ENCODE peak calls at places on chromosomes 4 and X, in ten cellular contexts. L is fibroblast of lung, G is Caco-2, I is ovary, C is PC-3, X is uterus, J is NT2/D1, A is H9, R is mucosa of descending colon, S is pancreas. O is an unnamed sample.

GRCh38 chr4:151129801-151130200 is 30.4 kb downstream of the RPS3A start:
- DNase-seq in R (no peak), G (no peak), X (no peak), L (no peak), A (no peak), S (no peak), C (no peak), I (no peak), J (no peak), O (no peak)

GRCh38 chr4:95362906-95363578 is 185.7 kb downstream of the UNC5C start:
- DNase-seq in R (no peak), X (peak; percentile 50), I (peak; percentile 39), A (peak; percentile 44), J (peak; percentile 18), S (no peak), C (peak; percentile 12), L (peak; percentile 30), G (no peak), O (no peak)

GRCh38 chr4:40402556-40402955 is 67.4 kb downstream of the CHRNA9 start:
- DNase-seq in C (peak; percentile 40), S (no peak), L (no peak), A (no peak), X (no peak), J (no peak), R (no peak), G (peak; percentile 16), I (no peak), O (no peak)

GRCh38 chr4:101191302-101192098 is 155.8 kb downstream of the PPP3CA start:
- DNase-seq in J (peak; percentile 36), G (no peak), I (peak; percentile 81), C (no peak), L (peak; percentile 95), A (peak; percentile 61), S (peak; percentile 87), R (peak; percentile 33), X (peak; percentile 75), O (no peak)

GRCh38 chr4:56656346-56656643 is 24.8 kb downstream of the HOPX start:
- DNase-seq in C (no peak), S (no peak), J (no peak), A (no peak), G (no peak), L (peak; percentile 39), R (peak; percentile 27), X (no peak), I (peak; percentile 37), O (no peak)

GRCh38 chr4:22471999-22472434 is 43.8 kb downstream of the ADGRA3 start:
- DNase-seq in C (no peak), J (no peak), R (no peak), A (no peak), L (no peak), X (no peak), I (no peak), G (no peak), S (no peak), O (no peak)

GRCh38 chr4:101127176-101127790 is 220.0 kb downstream of the PPP3CA start:
- DNase-seq in G (no peak), R (no peak), C (no peak), L (no peak), J (no peak), X (no peak), A (no peak), I (no peak), S (no peak), O (no peak)

GRCh38 chr4:114178392-114178791 is 198.9 kb upstream of the ARSJ start:
- DNase-seq in S (no peak), J (no peak), A (no peak), G (no peak), R (no peak), C (no peak), X (no peak), L (no peak), I (no peak), O (no peak)

GRCh38 chr4:118344801-118345200 is 8.0 kb downstream of the PRSS12 start:
- DNase-seq in S (no peak), A (no peak), G (no peak), J (no peak), I (no peak), X (no peak), C (no peak), L (no peak), R (no peak), O (no peak)

GRCh38 chr4:105146286-105147219 is at the start of gene TET2:
- DNase-seq in C (peak; percentile 72), J (peak; percentile 27), A (peak; percentile 63), R (peak; percentile 85), S (peak; percentile 77), G (peak; percentile 76), I (peak; percentile 73), X (peak; percentile 64), L (peak; percentile 86), O (peak; percentile 83)

GRCh38 chr4:182619659-182620058 is 297.5 kb downstream of the DCTD start:
- DNase-seq in R (no peak), A (no peak), G (no peak), I (no peak), S (no peak), X (no peak), L (no peak), J (no peak), C (no peak), O (no peak)

GRCh38 chrX:20519077-20519617 is 252.4 kb upstream of the RPS6KA3 start:
- DNase-seq in X (no peak), R (no peak), G (no peak), C (no peak), J (no peak), I (no peak), A (no peak), L (no peak), S (no peak), O (no peak)

GRCh38 chr4:95539056-95539455 is 9.7 kb downstream of the UNC5C start:
- DNase-seq in S (no peak), I (no peak), C (no peak), L (no peak), G (no peak), X (no peak), R (no peak), J (no peak), A (no peak), O (no peak)

GRCh38 chr4:37946503-37947179 is 13.6 kb upstream of the PTTG2 start:
- DNase-seq in G (no peak), I (no peak), A (no peak), R (no peak), C (no peak), X (no peak), J (no peak), L (no peak), S (peak; percentile 45), O (no peak)

GRCh38 chr4:25108556-25108955 is 51.7 kb downstream of the SEPSECS start:
- DNase-seq in I (no peak), L (no peak), A (no peak), J (no peak), R (no peak), S (no peak), X (no peak), G (no peak), C (no peak), O (no peak)

GRCh38 chr4:55491486-55491885 is 55.2 kb downstream of the CLOCK start:
- DNase-seq in R (no peak), A (no peak), X (no peak), G (no peak), J (no peak), L (peak; percentile 63), C (no peak), I (no peak), S (no peak), O (no peak)

GRCh38 chr4:158314756-158315487 is 104.6 kb downstream of the TMEM144 start:
- DNase-seq in G (no peak), C (peak; percentile 88), L (peak; percentile 99), R (no peak), X (no peak), A (no peak), I (no peak), S (no peak), J (no peak), O (no peak)

GRCh38 chr4:71862315-71862714 is 78.4 kb upstream of the GC start:
- DNase-seq in A (no peak), C (no peak), R (no peak), G (no peak), X (no peak), S (no peak), J (no peak), L (no peak), I (no peak), O (no peak)
- H3K9me3 ChIP-seq in A (peaks cover 43% of the 10 kb centered on the region), C (peaks cover 51% of the 10 kb centered on the region), R (peaks cover 37% of the 10 kb centered on the region), G (peaks cover 16% of the 10 kb centered on the region), X (no peaks in the 10 kb centered on the region), S (no peaks in the 10 kb centered on the region), J (peaks cover 67% of the 10 kb centered on the region), L (no peaks in the 10 kb centered on the region), I (no peaks in the 10 kb centered on the region), O (no peaks in the 10 kb centered on the region)

DNA sequence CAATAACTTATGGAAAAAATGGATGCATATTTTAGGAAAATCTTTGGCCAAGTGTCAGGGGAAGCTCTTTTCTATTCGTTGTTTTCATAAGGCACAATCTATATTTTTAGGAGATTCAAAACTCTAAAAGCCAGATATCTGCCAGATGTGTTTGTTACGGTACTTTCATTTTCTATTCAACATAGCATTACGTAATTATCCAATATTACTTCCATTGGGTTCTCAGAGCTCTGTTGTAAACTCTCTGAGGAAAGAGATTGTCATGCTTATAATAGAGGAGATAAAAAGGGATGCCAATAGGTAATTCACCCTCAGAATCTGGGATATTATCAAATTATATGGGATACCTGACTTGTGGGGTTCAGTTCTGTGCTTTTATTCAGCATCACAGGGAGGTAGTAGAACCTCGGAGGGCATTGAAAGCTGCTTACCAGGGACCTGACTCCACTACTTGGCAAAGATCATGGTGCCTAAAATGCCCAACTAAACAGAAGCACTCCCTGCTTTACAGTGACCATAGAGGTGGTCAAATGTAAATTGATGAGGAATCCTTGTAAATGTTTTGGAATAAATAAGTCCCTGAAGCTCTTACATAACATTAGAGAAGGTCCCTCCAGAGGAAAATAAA is 32.9 kb upstream of the GC start:
- DNase-seq in A (no peak), S (no peak), J (no peak), R (no peak), I (no peak), X (no peak), C (no peak), G (no peak), L (no peak), O (no peak)
- H3K9me3 ChIP-seq in A (no peaks in the 10 kb centered on the region), S (no peaks in the 10 kb centered on the region), J (no peaks in the 10 kb centered on the region), R (no peaks in the 10 kb centered on the region), I (no peaks in the 10 kb centered on the region), X (no peaks in the 10 kb centered on the region), C (no peaks in the 10 kb centered on the region), G (no peaks in the 10 kb centered on the region), L (no peaks in the 10 kb centered on the region), O (no peaks in the 10 kb centered on the region)

DNA sequence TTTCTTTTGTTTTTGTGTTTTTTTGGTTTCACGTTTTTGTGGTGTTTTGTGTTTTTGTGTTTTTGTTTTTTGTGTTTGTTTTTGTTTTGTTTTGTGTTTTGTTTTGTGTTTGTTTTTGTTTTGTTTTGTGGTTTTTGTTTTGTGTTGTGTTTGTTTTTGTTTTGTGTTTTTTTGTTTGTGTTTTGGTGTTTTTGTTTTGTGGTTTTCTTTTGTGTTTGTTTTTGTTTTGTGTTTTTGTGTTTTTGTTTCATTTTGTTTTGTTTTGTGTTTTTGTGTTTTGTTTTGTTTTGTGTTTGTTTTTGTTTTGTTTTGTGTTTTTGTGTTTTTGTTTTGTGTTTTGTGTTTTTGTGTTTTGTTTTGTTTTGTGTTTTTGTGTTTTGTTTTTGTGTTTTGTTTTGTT is 20.9 kb downstream of the CSF2RA start:
- DNase-seq in R (no peak), S (no peak), L (no peak), A (no peak), X (no peak), I (no peak), C (no peak), G (no peak), J (no peak), O (no peak)
- H3K9me3 ChIP-seq in R (no peaks in the 10 kb centered on the region), S (no peaks in the 10 kb centered on the region), L (no peaks in the 10 kb centered on the region), A (no peaks in the 10 kb centered on the region), X (no peaks in the 10 kb centered on the region), I (no peaks in the 10 kb centered on the region), C (no peaks in the 10 kb centered on the region), G (no peaks in the 10 kb centered on the region), J (no peaks in the 10 kb centered on the region), O (no peaks in the 10 kb centered on the region)

GRCh38 chr4:49058306-49058705 is 72.2 kb downstream of the CWH43 start:
- DNase-seq in S (no peak), C (no peak), J (no peak), G (no peak), A (no peak), I (no peak), R (no peak), L (no peak), X (no peak), O (no peak)
- H3K9me3 ChIP-seq in S (no peaks in the 10 kb centered on the region), C (no peaks in the 10 kb centered on the region), J (peaks cover 6% of the 10 kb centered on the region), G (no peaks in the 10 kb centered on the region), A (peaks cover 61% of the 10 kb centered on the region), I (no peaks in the 10 kb centered on the region), R (peaks cover 10% of the 10 kb centered on the region), L (no peaks in the 10 kb centered on the region), X (no peaks in the 10 kb centered on the region), O (peaks cover 6% of the 10 kb centered on the region)